ENCODE peak calls at places on chromosomes 5 and 9, in five cellular contexts. E, B, X, N and S are unnamed samples.

GRCh38 chr5:80760178-80760577 is 105.4 kb upstream of the DHFR start:
- ATAC-seq in N (no peak), B (no peak), E (no peak), X (no peak), S (no peak)

GRCh38 chr5:174145821-174146220 is 100.3 kb downstream of the NSG2 start:
- ATAC-seq in X (no peak), N (no peak), B (no peak), E (no peak), S (no peak)

GRCh38 chr5:60261732-60262131 is 368.2 kb upstream of the PDE4D start:
- ATAC-seq in E (no peak), X (no peak), N (no peak), B (no peak), S (no peak)

GRCh38 chr5:142753114-142753764 is 16.9 kb upstream of the ARHGAP26 start:
- ATAC-seq in B (no peak), E (peak), X (peak), N (peak), S (no peak)

GRCh38 chr5:430214-430925 is 12.6 kb upstream of the EXOC3 start:
- ATAC-seq in N (no peak), E (no peak), B (no peak), X (no peak), S (no peak)

GRCh38 chr5:148186248-148187003 is 16.4 kb upstream of the SPINK6 start:
- ATAC-seq in E (no peak), N (no peak), X (no peak), B (no peak), S (no peak)

GRCh38 chr5:74616236-74617146 is 24.0 kb downstream of the ENC1 start:
- ATAC-seq in E (no peak), B (no peak), X (peak), N (peak), S (no peak)

GRCh38 chr5:58582004-58582403 is 871 bp upstream of the RAB3C start:
- ATAC-seq in N (no peak), X (peak), B (no peak), E (no peak), S (peak)

GRCh38 chr5:179585903-179586511 is 35.7 kb downstream of the RUFY1 start:
- ATAC-seq in E (no peak), B (no peak), X (no peak), N (no peak), S (no peak)

GRCh38 chr9:83056180-83056579 is 6.8 kb downstream of the RASEF start:
- ATAC-seq in N (no peak), B (no peak), E (no peak), X (no peak), S (no peak)

GRCh38 chr5:136020383-136021015 is 8.3 kb upstream of the TGFBI start:
- ATAC-seq in N (peak), E (no peak), X (peak), B (no peak), S (peak)

GRCh38 chr9:94801242-94801641 is 74.7 kb downstream of the AOPEP start:
- ATAC-seq in E (no peak), B (no peak), X (no peak), N (peak), S (peak)